ENCODE peak calls at places on chromosome 6, in six cellular contexts. D, T, F, U, Q and N are unnamed samples.

GRCh38 chr6:36765190-36765941 is 67.7 kb downstream of the RAB44 start:
- DNase-seq in U (no peak), D (no peak), F (no peak), Q (no peak), T (no peak), N (no peak)

GRCh38 chr6:157525918-157526425 is 145.0 kb downstream of the ZDHHC14 start:
- DNase-seq in Q (no peak), F (no peak), U (no peak), T (no peak), D (no peak), N (no peak)

GRCh38 chr6:158374020-158374419 is 61.8 kb downstream of the TULP4 start:
- DNase-seq in D (no peak), T (no peak), U (no peak), Q (no peak), F (no peak), N (no peak)

GRCh38 chr6:158766621-158767435 is 52.3 kb downstream of the EZR start:
- DNase-seq in F (no peak), U (no peak), D (no peak), T (no peak), Q (peak; percentile 66), N (no peak)

GRCh38 chr6:127462391-127462790 is 3.2 kb upstream of the KIAA0408 start:
- DNase-seq in Q (no peak), F (no peak), U (no peak), T (no peak), D (no peak), N (no peak)

GRCh38 chr6:11094411-11094851 is 797 bp downstream of the SMIM13 start:
- DNase-seq in Q (peak; percentile 38), U (peak; percentile 88), T (no peak), F (no peak), D (no peak), N (peak; percentile 9)

GRCh38 chr6:90450268-90450953 is 136.5 kb downstream of the MAP3K7 start:
- DNase-seq in U (no peak), Q (no peak), F (no peak), T (no peak), D (no peak), N (no peak)

GRCh38 chr6:136063095-136063494 is 187.0 kb downstream of the MTFR2 start:
- DNase-seq in D (no peak), U (no peak), F (no peak), Q (no peak), T (no peak), N (no peak)

GRCh38 chr6:96939019-96939805 is 14.7 kb downstream of the KLHL32 start:
- DNase-seq in F (no peak), T (no peak), U (no peak), Q (no peak), D (no peak), N (no peak)

GRCh38 chr6:108838101-108838717 is 10.0 kb upstream of the ARMC2 start:
- DNase-seq in F (no peak), T (no peak), D (no peak), Q (no peak), U (peak; percentile 72), N (no peak)

GRCh38 chr6:34574647-34575293 is 18.6 kb upstream of the SPDEF start:
- DNase-seq in F (no peak), U (peak; percentile 51), D (no peak), Q (no peak), T (no peak), N (no peak)

GRCh38 chr6:141618180-141618581 is 514.5 kb upstream of the GJE1 start:
- DNase-seq in D (no peak), T (no peak), F (no peak), Q (no peak), U (peak; percentile 60), N (no peak)

GRCh38 chr6:8194499-8194898 is 92.2 kb upstream of the EEF1E1 start:
- DNase-seq in T (no peak), Q (no peak), F (no peak), U (no peak), D (no peak), N (no peak)

GRCh38 chr6:159090530-159091306 is 45.9 kb upstream of the TAGAP start:
- DNase-seq in Q (no peak), U (no peak), T (no peak), D (no peak), F (no peak), N (no peak)

GRCh38 chr6:85395746-85396145 is 54.1 kb upstream of the NT5E start:
- DNase-seq in U (no peak), D (no peak), F (no peak), T (no peak), Q (no peak), N (no peak)

GRCh38 chr6:38212579-38212978 is 393.1 kb downstream of the ZFAND3 start:
- DNase-seq in Q (peak; percentile 20), U (no peak), F (no peak), T (no peak), D (no peak), N (no peak)

GRCh38 chr6:38215225-38215624 is 395.7 kb downstream of the ZFAND3 start:
- DNase-seq in U (no peak), F (no peak), T (no peak), Q (no peak), D (no peak), N (no peak)

GRCh38 chr6:38213275-38213674 is 393.7 kb downstream of the ZFAND3 start:
- DNase-seq in U (no peak), F (no peak), Q (no peak), T (no peak), D (no peak), N (no peak)

GRCh38 chr6:38215651-38216319 is 396.3 kb downstream of the ZFAND3 start:
- DNase-seq in F (no peak), Q (no peak), D (no peak), T (no peak), U (no peak), N (no peak)

DNA sequence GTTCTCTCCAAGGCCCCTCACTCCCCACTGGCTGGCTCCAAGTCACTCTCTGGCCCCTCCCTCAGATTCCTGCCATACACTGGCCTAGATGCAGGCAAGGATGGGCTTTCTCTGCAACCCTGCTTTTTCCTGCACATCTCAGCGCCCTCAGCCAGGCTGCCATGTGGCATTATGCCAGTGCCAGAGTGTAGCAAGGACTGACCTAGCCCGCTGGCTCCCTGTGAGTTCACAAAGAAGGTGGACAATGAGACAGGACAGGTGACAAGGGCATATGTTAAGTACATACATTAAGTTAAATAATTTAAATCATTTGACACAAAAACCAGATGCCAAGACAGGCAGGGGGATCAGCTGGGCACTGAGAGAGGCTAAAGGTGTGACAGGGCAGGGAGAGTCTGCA is 394.6 kb downstream of the ZFAND3 start:
- DNase-seq in D (no peak), U (no peak), F (no peak), Q (no peak), T (no peak), N (no peak)
- H3K27ac ChIP-seq in D (no peak overlapping the region), U (no peak overlapping the region), F (peak overlapping the region; percentile 28), Q (peak overlapping the region; percentile 60), T (no peak overlapping the region), N (no peak overlapping the region)

GRCh38 chr6:37974943-37975342 is 155.4 kb downstream of the ZFAND3 start:
- DNase-seq in F (no peak), Q (no peak), D (no peak), T (no peak), U (no peak), N (no peak)
- H3K27ac ChIP-seq in F (no peak overlapping the region), Q (no peak overlapping the region), D (no peak overlapping the region), T (no peak overlapping the region), U (no peak overlapping the region), N (no peak overlapping the region)

DNA sequence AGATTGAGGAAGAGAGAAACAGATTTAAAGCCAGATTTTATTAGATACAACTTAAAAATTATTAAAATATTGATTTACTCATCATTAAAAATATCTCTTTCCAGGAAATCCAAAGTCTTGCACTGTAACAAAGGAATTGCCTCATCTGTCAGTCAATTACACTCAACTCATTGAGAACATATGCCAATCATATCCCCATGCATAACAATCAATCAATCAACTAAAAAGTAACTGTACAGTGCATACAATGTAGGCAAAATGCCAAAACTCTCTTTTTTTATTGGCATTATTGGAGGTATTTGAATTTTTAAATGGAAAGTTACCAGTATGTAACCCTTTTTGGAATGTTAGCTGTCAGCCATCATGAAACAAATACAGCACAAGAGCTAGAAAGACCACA is 45.3 kb upstream of the FAM83B start:
- DNase-seq in U (no peak), F (no peak), Q (no peak), T (no peak), D (no peak), N (no peak)
- H3K27ac ChIP-seq in U (no peak overlapping the region), F (no peak overlapping the region), Q (no peak overlapping the region), T (no peak overlapping the region), D (no peak overlapping the region), N (no peak overlapping the region)

DNA sequence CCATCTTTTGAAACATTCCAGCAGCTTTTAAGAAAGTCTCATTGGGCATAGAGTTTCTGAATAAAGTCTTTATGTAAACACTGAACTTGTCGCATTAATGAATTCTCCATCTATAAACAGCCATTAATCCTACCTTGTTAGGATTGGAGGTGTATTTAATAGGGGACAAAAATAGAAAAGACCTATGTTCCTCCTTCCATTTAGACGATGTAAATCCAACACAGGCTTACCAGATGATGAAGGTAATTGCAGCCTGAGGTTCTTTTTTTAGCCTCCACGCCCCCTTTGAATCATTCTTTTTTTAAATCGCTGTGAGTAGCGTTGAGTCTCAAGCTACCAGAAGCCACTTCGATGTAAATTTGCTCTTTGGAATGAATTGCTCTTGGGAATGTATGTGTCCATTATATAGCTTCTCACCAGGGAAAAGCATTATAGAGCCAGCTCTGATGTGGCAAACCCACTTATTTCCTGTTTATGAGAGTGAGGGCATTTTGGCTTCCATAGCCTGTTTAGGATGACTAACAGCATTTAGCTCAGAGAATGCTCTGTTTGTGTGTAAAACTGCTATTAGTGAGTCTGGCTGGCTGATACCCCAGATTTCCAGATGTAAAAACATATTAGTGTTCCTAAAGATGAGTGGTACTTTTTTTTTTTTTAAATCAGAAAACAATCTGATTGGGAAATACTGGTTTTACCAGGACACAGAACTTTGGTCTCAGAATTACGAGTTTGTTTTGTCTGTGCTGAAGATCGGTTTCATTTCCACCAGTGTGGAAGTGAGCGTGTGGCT is 74.9 kb upstream of the CLDN20 start:
- DNase-seq in Q (no peak), F (no peak), U (no peak), T (no peak), D (peak; percentile 96), N (no peak)
- H3K27ac ChIP-seq in Q (no peak overlapping the region), F (no peak overlapping the region), U (no peak overlapping the region), T (peak overlapping the region; percentile 76), D (peak overlapping the region; percentile 77), N (no peak overlapping the region)

GRCh38 chr6:144346719-144347446 is 61.7 kb downstream of the UTRN start:
- DNase-seq in F (no peak), Q (no peak), U (no peak), T (no peak), D (peak; percentile 24), N (no peak)
- H3K27ac ChIP-seq in F (no peak overlapping the region), Q (no peak overlapping the region), U (peak overlapping the region; percentile 85), T (peak overlapping the region; percentile 31), D (peak overlapping the region; percentile 61), N (no peak overlapping the region)

GRCh38 chr6:168150551-168151444 is 71.8 kb upstream of the FRMD1 start:
- DNase-seq in D (no peak), U (no peak), T (no peak), F (no peak), Q (peak; percentile 23), N (no peak)
- H3K27ac ChIP-seq in D (no peak overlapping the region), U (no peak overlapping the region), T (no peak overlapping the region), F (no peak overlapping the region), Q (no peak overlapping the region), N (no peak overlapping the region)

GRCh38 chr6:16413399-16413798 is 175.0 kb downstream of the GMPR start:
- DNase-seq in D (no peak), F (no peak), T (no peak), Q (no peak), U (no peak), N (no peak)
- H3K27ac ChIP-seq in D (no peak overlapping the region), F (no peak overlapping the region), T (no peak overlapping the region), Q (peak overlapping the region; percentile 20), U (peak overlapping the region; percentile 54), N (no peak overlapping the region)

GRCh38 chr6:149061933-149062332 is 255.6 kb upstream of the TAB2 start:
- DNase-seq in Q (no peak), D (no peak), U (no peak), T (no peak), F (no peak), N (no peak)
- H3K27ac ChIP-seq in Q (no peak overlapping the region), D (no peak overlapping the region), U (peak overlapping the region; percentile 16), T (no peak overlapping the region), F (no peak overlapping the region), N (no peak overlapping the region)